ENCODE peak calls at places on chromosomes 16 and 17, in ten cellular contexts. U is nephron progenitor cell, M is AG04450, T is astrocyte of the spinal cord, K is left ventricle myocardium inferior, P is uterus, C is HFFc6, Q is GM12878, O is Calu3, Z is endothelial cell of umbilical vein. E is an unnamed sample.

GRCh38 chr17:39208136-39208535 is 8.1 kb downstream of the RPL19 start:
- DNase-seq in U (no peak), M (no peak), T (no peak), K (no peak), P (no peak), C (no peak), Q (no peak), O (no peak), Z (no peak), E (no peak)

GRCh38 chr16:2239231-2239675 is 3.0 kb downstream of the DNASE1L2 start:
- DNase-seq in U (no peak), M (no peak), T (no peak), K (no peak), P (no peak), C (no peak), Q (no peak), O (no peak), Z (no peak), E (no peak)

GRCh38 chr16:400061-400540 is 1.6 kb upstream of the DECR2 start:
- DNase-seq in U (no peak), M (no peak), T (no peak), K (no peak), P (no peak), C (no peak), Q (no peak), O (no peak), Z (no peak), E (peak; percentile 77)

GRCh38 chr17:15341966-15342365 is 569 bp upstream of the TEKT3 start:
- DNase-seq in U (no peak), M (no peak), T (no peak), K (no peak), P (no peak), C (no peak), Q (no peak), O (no peak), Z (no peak), E (no peak)

GRCh38 chr17:43372273-43372911 is 26.4 kb upstream of the ARL4D start:
- DNase-seq in U (no peak), M (no peak), T (no peak), K (peak; percentile 40), P (peak; percentile 80), C (no peak), Q (peak; percentile 79), O (no peak), Z (no peak), E (no peak)

GRCh38 chr16:1538804-1539520 is 5.5 kb downstream of the TMEM204 start:
- DNase-seq in U (no peak), M (no peak), T (no peak), K (no peak), P (no peak), C (no peak), Q (no peak), O (no peak), Z (no peak), E (peak; percentile 67)

GRCh38 chr17:2394775-2395191 is 6.1 kb downstream of the MNT start:
- DNase-seq in U (no peak), M (no peak), T (no peak), K (no peak), P (no peak), C (no peak), Q (no peak), O (no peak), Z (no peak), E (peak; percentile 81)

GRCh38 chr17:49991409-49991808 is 3.6 kb downstream of the DLX3 start:
- DNase-seq in U (no peak), M (no peak), T (no peak), K (no peak), P (no peak), C (no peak), Q (no peak), O (no peak), Z (no peak), E (peak; percentile 61)

GRCh38 chr16:31200821-31201510 is 1.6 kb downstream of the PYCARD start:
- DNase-seq in U (no peak), M (no peak), T (no peak), K (no peak), P (no peak), C (peak; percentile 39), Q (no peak), O (peak; percentile 37), Z (no peak), E (no peak)

GRCh38 chr16:83859265-83859664 is 39.6 kb upstream of the MLYCD start:
- DNase-seq in U (no peak), M (no peak), T (no peak), K (no peak), P (no peak), C (no peak), Q (no peak), O (no peak), Z (no peak), E (no peak)

GRCh38 chr17:50266384-50267073 is 7.7 kb upstream of the TMEM92 start:
- DNase-seq in U (no peak), M (peak; percentile 74), T (peak; percentile 93), K (no peak), P (peak; percentile 86), C (peak; percentile 75), Q (no peak), O (peak; percentile 83), Z (peak; percentile 59), E (peak; percentile 71)

GRCh38 chr17:75909051-75909811 is 4.5 kb upstream of the MRPL38 start:
- DNase-seq in U (no peak), M (no peak), T (no peak), K (no peak), P (no peak), C (no peak), Q (no peak), O (no peak), Z (no peak), E (no peak)

GRCh38 chr17:49817993-49818392 is 29.5 kb downstream of the KAT7 start:
- DNase-seq in U (no peak), M (no peak), T (no peak), K (no peak), P (no peak), C (no peak), Q (no peak), O (no peak), Z (no peak), E (no peak)

GRCh38 chr17:63138713-63139112 is 172.7 kb downstream of the TANC2 start:
- DNase-seq in U (no peak), M (no peak), T (peak; percentile 16), K (no peak), P (no peak), C (peak; percentile 54), Q (no peak), O (no peak), Z (no peak), E (no peak)

GRCh38 chr17:45666046-45666600 is 118.0 kb upstream of the CRHR1 start:
- DNase-seq in U (no peak), M (no peak), T (no peak), K (no peak), P (no peak), C (no peak), Q (no peak), O (no peak), Z (no peak), E (no peak)

GRCh38 chr16:1678500-1679098 is 520 bp downstream of the JPT2 start:
- DNase-seq in U (no peak), M (no peak), T (no peak), K (no peak), P (peak; percentile 32), C (peak; percentile 18), Q (no peak), O (peak; percentile 46), Z (peak; percentile 36), E (peak; percentile 86)

GRCh38 chr17:79983456-79983855 is 52.2 kb downstream of the TBC1D16 start:
- DNase-seq in U (no peak), M (no peak), T (no peak), K (no peak), P (no peak), C (no peak), Q (no peak), O (no peak), Z (no peak), E (peak; percentile 71)

GRCh38 chr16:89307421-89307805 is 89.9 kb downstream of the ZNF778 start:
- DNase-seq in U (no peak), M (no peak), T (no peak), K (peak; percentile 7), P (no peak), C (no peak), Q (no peak), O (no peak), Z (no peak), E (peak; percentile 67)
- TF ChIP-seq CTCF in U (no peak), M (no peak), T (no peak), K (no peak), P (no peak), C (no peak), Q (no peak), O (no peak), Z (no peak), E (no peak)

GRCh38 chr16:51813609-51814008 is 662.5 kb upstream of the SALL1 start:
- DNase-seq in U (no peak), M (no peak), T (no peak), K (no peak), P (no peak), C (no peak), Q (no peak), O (no peak), Z (no peak), E (no peak)
- TF ChIP-seq CTCF in U (no peak), M (peak; percentile 19), T (peak; percentile 12), K (no peak), P (no peak), C (peak; percentile 46), Q (no peak), O (no peak), Z (no peak), E (no peak)

DNA sequence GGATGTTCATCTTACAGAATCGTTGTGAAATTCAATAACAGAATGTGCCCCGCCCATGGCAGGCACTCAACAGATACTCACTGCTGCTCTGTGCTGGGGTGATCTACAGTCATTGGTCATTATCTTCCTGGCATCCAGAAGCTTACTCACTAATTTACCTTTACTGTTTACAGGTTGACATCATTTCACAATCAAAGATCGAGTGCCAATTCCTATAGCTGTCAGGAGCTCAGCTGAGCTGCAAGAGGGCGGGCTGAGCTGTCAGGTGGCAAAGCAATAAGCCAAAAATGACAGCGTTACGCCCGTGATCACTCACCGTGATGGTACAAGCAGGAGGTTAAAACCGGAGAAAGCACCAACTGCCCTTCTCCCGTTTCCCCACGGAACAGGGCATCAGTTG is 51.2 kb downstream of the LITAF start:
- DNase-seq in U (no peak), M (no peak), T (no peak), K (no peak), P (no peak), C (no peak), Q (no peak), O (peak; percentile 30), Z (no peak), E (peak; percentile 49)
- TF ChIP-seq CTCF in U (no peak), M (no peak), T (no peak), K (no peak), P (no peak), C (no peak), Q (no peak), O (no peak), Z (no peak), E (no peak)

GRCh38 chr17:67983289-67983688 is 13.0 kb downstream of the C17orf58 start:
- DNase-seq in U (no peak), M (no peak), T (no peak), K (no peak), P (no peak), C (no peak), Q (no peak), O (no peak), Z (no peak), E (no peak)
- TF ChIP-seq CTCF in U (no peak), M (no peak), T (no peak), K (no peak), P (no peak), C (no peak), Q (no peak), O (no peak), Z (no peak), E (no peak)